ENCODE peak calls at places on chromosome 2, in eight cellular contexts. K, C, I, X, A, T, R and F are unnamed samples.

GRCh38 chr2:41337956-41338355 is 709.9 kb upstream of the PKDCC start:
- DNase-seq in R (no peak), X (no peak), T (no peak), K (no peak), A (no peak), C (no peak), I (no peak), F (no peak)

GRCh38 chr2:172446524-172447063 is 19.2 kb downstream of the ITGA6 start:
- DNase-seq in X (no peak), I (no peak), K (no peak), A (no peak), R (no peak), T (no peak), C (no peak), F (no peak)

GRCh38 chr2:112031916-112032582 is 23.0 kb upstream of the TMEM87B start:
- DNase-seq in K (peak), A (no peak), C (no peak), T (peak), I (no peak), X (no peak), R (no peak), F (no peak)

GRCh38 chr2:224973112-224974016 is 68.9 kb downstream of the DOCK10 start:
- DNase-seq in C (no peak), K (no peak), I (no peak), T (no peak), X (no peak), R (no peak), A (peak), F (no peak)

GRCh38 chr2:129885735-129886134 is 93.7 kb upstream of the RAB6C start:
- DNase-seq in R (peak), I (no peak), C (no peak), X (no peak), A (no peak), K (no peak), T (no peak), F (no peak)

GRCh38 chr2:71785550-71785951 is 332.2 kb downstream of the DYSF start:
- DNase-seq in T (no peak), K (no peak), C (no peak), R (no peak), A (no peak), X (no peak), I (peak), F (no peak)

GRCh38 chr2:150548527-150548926 is 61.1 kb upstream of the RND3 start:
- DNase-seq in X (no peak), C (peak), A (no peak), K (no peak), I (no peak), R (peak), T (no peak), F (no peak)

GRCh38 chr2:170597705-170598420 is 117.3 kb upstream of the SP5 start:
- DNase-seq in R (no peak), X (no peak), K (peak), T (no peak), I (no peak), A (no peak), C (no peak), F (peak)

GRCh38 chr2:206154197-206154596 is 5.0 kb downstream of the NDUFS1 start:
- DNase-seq in A (no peak), K (no peak), I (no peak), R (peak), C (peak), X (no peak), T (no peak), F (no peak)

GRCh38 chr2:44951124-44951523 is 9.6 kb downstream of the SIX3 start:
- DNase-seq in R (no peak), K (no peak), T (no peak), A (no peak), I (no peak), X (no peak), C (no peak), F (no peak)

GRCh38 chr2:109692013-109692738 is 78.0 kb downstream of the SOWAHC start:
- DNase-seq in I (no peak), X (peak), K (no peak), T (no peak), C (no peak), R (no peak), A (peak), F (peak)

GRCh38 chr2:62197609-62198236 is 1.8 kb downstream of the B3GNT2 start:
- DNase-seq in K (no peak), I (peak), C (no peak), T (peak), X (no peak), R (peak), A (peak), F (no peak)

GRCh38 chr2:10230499-10230898 is 72.2 kb upstream of the HPCAL1 start:
- DNase-seq in R (no peak), A (no peak), K (no peak), C (no peak), X (no peak), T (no peak), I (no peak), F (no peak)

GRCh38 chr2:129717560-129718128 is 261.8 kb upstream of the RAB6C start:
- DNase-seq in I (peak), K (no peak), C (no peak), X (no peak), T (no peak), R (no peak), A (peak), F (no peak)

GRCh38 chr2:54047076-54047475 is 68.3 kb upstream of the ACYP2 start:
- DNase-seq in K (no peak), A (no peak), T (no peak), C (no peak), X (no peak), I (no peak), R (no peak), F (no peak)

GRCh38 chr2:207541933-207542332 is 12.2 kb downstream of the CREB1 start:
- DNase-seq in C (no peak), R (no peak), K (no peak), A (no peak), T (no peak), X (no peak), I (no peak), F (no peak)

GRCh38 chr2:64354857-64355680 is 98.9 kb upstream of the LGALSL start:
- DNase-seq in T (no peak), I (no peak), R (peak), K (no peak), A (no peak), C (peak), X (no peak), F (no peak)

GRCh38 chr2:160756481-160756880 is 262.9 kb upstream of the RBMS1 start:
- DNase-seq in T (no peak), I (no peak), X (no peak), K (no peak), A (no peak), R (no peak), C (no peak), F (no peak)

GRCh38 chr2:65326276-65326675 is 98.6 kb downstream of the ACTR2 start:
- DNase-seq in T (no peak), A (no peak), R (no peak), X (no peak), I (no peak), C (no peak), K (no peak), F (no peak)

GRCh38 chr2:27989149-27989548 is 98.6 kb downstream of the BABAM2 start:
- DNase-seq in R (no peak), T (no peak), A (no peak), X (no peak), I (no peak), C (peak), K (no peak), F (no peak)
- TF ChIP-seq CTCF in R (no peak), T (no peak), A (no peak), X (no peak), I (no peak), C (no peak), K (no peak), F (no peak)

GRCh38 chr2:113240915-113241911 is 37.5 kb downstream of the PAX8 start:
- DNase-seq in X (peak), I (no peak), C (peak), T (peak), A (peak), R (peak), K (peak), F (peak)

GRCh38 chr2:113242318-113242717 is 36.4 kb downstream of the PAX8 start:
- DNase-seq in C (no peak), A (no peak), X (no peak), T (no peak), I (no peak), R (no peak), K (no peak), F (no peak)

GRCh38 chr2:113236367-113237159 is 42.2 kb downstream of the PAX8 start:
- DNase-seq in K (no peak), R (no peak), C (no peak), I (no peak), T (peak), X (no peak), A (no peak), F (peak)

GRCh38 chr2:113237604-113238003 is 41.1 kb downstream of the PAX8 start:
- DNase-seq in K (no peak), A (no peak), R (no peak), I (no peak), C (no peak), X (no peak), T (no peak), F (no peak)

DNA sequence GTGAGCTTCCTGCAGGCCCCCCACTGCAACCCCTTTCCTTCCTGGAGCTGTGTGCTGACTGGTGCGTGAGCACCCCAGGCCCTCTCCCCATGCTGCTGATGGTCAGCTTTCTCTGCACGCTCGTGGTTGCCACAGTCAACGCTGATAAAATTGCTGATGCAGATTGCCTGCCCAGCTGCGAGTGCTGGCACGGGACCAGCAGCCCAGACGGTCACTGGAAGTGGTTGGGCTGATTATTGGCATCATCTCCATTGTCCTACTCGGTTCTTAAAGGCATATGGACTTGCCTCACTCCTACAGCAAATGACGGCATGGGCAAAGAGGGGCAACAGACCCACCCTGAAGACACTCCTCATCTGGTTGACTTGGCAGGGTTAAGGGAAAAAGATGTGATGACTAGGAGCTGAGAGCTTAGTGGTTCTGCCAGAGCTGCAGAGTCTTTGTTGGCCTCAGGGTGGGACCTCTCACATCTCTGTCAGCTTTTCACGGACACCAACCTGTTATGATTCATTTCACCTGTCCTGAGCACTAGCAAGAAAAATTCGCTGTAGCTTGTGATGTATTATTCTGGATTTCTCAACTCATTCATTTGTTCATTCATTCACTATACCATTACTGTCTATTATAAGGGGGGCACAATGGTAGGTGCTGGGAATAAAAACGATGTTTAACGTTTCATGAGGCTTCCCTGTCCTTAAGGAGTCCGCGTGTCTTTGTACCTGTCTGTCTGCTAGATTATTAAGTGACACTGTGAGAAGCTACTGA is 38.4 kb downstream of the PAX8 start:
- DNase-seq in K (peak), X (peak), I (no peak), C (peak), R (no peak), A (peak), T (peak), F (peak)
- TF ChIP-seq EP300 in K (peak), X (peak), I (no peak), C (peak), R (no peak), A (no peak), T (peak), F (no peak)

DNA sequence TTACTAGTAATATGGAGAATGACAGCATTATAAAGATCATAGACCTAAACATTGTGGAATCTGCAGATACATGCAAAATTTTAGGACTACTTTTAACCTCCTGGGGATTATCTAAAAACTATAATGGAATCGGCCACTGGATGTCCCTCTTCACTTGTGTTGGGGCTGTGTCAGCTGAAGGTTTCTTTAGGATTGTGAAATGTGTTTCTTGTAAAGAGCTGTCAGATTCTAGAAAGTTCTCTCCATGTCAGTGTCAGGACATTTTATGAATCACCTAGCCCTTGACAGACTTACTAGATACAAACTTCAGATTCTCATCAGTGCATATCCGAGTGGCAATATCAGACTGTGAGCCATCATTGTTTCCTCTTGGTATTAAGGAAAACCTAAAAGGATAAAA is 107.2 kb downstream of the CPS1 start:
- DNase-seq in K (no peak), C (peak), A (no peak), T (no peak), R (peak), I (no peak), X (no peak), F (no peak)
- TF ChIP-seq CTCF in K (no peak), C (no peak), A (no peak), T (no peak), R (no peak), I (peak), X (no peak), F (no peak)

GRCh38 chr2:144759746-144760145 is 239.8 kb upstream of the ZEB2 start:
- DNase-seq in T (no peak), A (no peak), R (no peak), K (no peak), X (no peak), I (no peak), C (no peak), F (no peak)
- TF ChIP-seq EP300 in T (no peak), A (no peak), R (no peak), K (no peak), X (no peak), I (no peak), C (no peak), F (no peak)

GRCh38 chr2:196592331-196592911 is 47.1 kb upstream of the CCDC150 start:
- DNase-seq in C (peak), I (no peak), X (no peak), T (peak), R (no peak), A (no peak), K (no peak), F (no peak)
- TF ChIP-seq CTCF in C (peak), I (no peak), X (no peak), T (no peak), R (no peak), A (no peak), K (no peak), F (no peak)

GRCh38 chr2:191481305-191482075 is 196.4 kb upstream of the NABP1 start:
- DNase-seq in X (no peak), I (no peak), A (no peak), K (no peak), C (no peak), T (no peak), R (no peak), F (no peak)
- TF ChIP-seq EP300 in X (no peak), I (no peak), A (no peak), K (no peak), C (no peak), T (no peak), R (no peak), F (no peak)